ENCODE peak calls at places on chromosomes 3 and 15, in eight cellular contexts. B, Z, X, L, G, Y, O and C are unnamed samples.

GRCh38 chr3:172138792-172139507 is 99.6 kb downstream of the FNDC3B start:
- DNase-seq in G (peak; percentile 40), X (peak; percentile 49), L (no peak), O (peak; percentile 65), B (no peak), Z (peak; percentile 40), Y (peak; percentile 65), C (peak; percentile 54)

GRCh38 chr3:40680685-40681657 is 156.2 kb downstream of the ZNF621 start:
- DNase-seq in G (no peak), B (no peak), L (no peak), Z (no peak), Y (no peak), X (no peak), O (no peak), C (no peak)

GRCh38 chr3:190281308-190282051 is 40.8 kb downstream of the CLDN1 start:
- DNase-seq in Z (no peak), B (no peak), G (peak; percentile 28), X (no peak), Y (no peak), O (no peak), L (no peak), C (no peak)

GRCh38 chr15:90839187-90840071 is 29.0 kb upstream of the FURIN start:
- DNase-seq in L (no peak), B (peak; percentile 94), X (peak; percentile 74), G (peak; percentile 14), Z (peak; percentile 29), Y (no peak), O (peak; percentile 51), C (no peak)

GRCh38 chr3:60659098-60659497 is 592.2 kb downstream of the FHIT start:
- DNase-seq in Z (no peak), O (no peak), Y (no peak), G (no peak), L (no peak), B (no peak), X (no peak), C (no peak)

GRCh38 chr15:82789491-82789890 is 16.4 kb downstream of the FSD2 start:
- DNase-seq in X (no peak), O (no peak), Z (no peak), L (no peak), Y (no peak), B (no peak), G (no peak), C (no peak)

GRCh38 chr15:54212635-54213034 is 234.4 kb downstream of the UNC13C start:
- DNase-seq in L (no peak), Y (no peak), Z (no peak), X (no peak), O (no peak), G (no peak), B (no peak), C (no peak)

GRCh38 chr3:197266331-197266730 is 32.1 kb downstream of the DLG1 start:
- DNase-seq in L (no peak), G (no peak), B (no peak), Z (no peak), Y (no peak), X (no peak), O (no peak), C (no peak)

GRCh38 chr3:71180524-71180923 is 403.0 kb downstream of the FOXP1 start:
- DNase-seq in X (no peak), O (no peak), G (no peak), Z (no peak), B (no peak), Y (no peak), L (no peak), C (no peak)

GRCh38 chr3:28328188-28329151 is 20.1 kb upstream of the ZCWPW2 start:
- DNase-seq in X (no peak), G (peak; percentile 33), B (peak; percentile 49), O (no peak), Y (no peak), Z (no peak), L (no peak), C (no peak)

GRCh38 chr3:31132132-31132769 is 237.8 kb upstream of the GADL1 start:
- DNase-seq in L (no peak), Z (no peak), O (no peak), Y (no peak), X (no peak), G (peak; percentile 53), B (peak; percentile 58), C (no peak)

GRCh38 chr3:192481638-192482037 is 245.7 kb downstream of the FGF12 start:
- DNase-seq in L (no peak), Y (no peak), Z (no peak), B (no peak), X (no peak), G (peak; percentile 20), O (no peak), C (no peak)

GRCh38 chr15:78879517-78880241 is 7.0 kb downstream of the MORF4L1 start:
- DNase-seq in L (no peak), X (no peak), G (peak; percentile 40), Y (no peak), O (no peak), B (no peak), Z (no peak), C (no peak)
- H3K36me3 ChIP-seq in L (peaks cover 11% of the 10 kb centered on the region), X (peaks cover 46% of the 10 kb centered on the region), G (peaks cover 24% of the 10 kb centered on the region), Y (no peaks in the 10 kb centered on the region), O (peaks cover 2% of the 10 kb centered on the region), B (peaks cover 27% of the 10 kb centered on the region), Z (peaks cover 48% of the 10 kb centered on the region), C (peaks cover 50% of the 10 kb centered on the region)

DNA sequence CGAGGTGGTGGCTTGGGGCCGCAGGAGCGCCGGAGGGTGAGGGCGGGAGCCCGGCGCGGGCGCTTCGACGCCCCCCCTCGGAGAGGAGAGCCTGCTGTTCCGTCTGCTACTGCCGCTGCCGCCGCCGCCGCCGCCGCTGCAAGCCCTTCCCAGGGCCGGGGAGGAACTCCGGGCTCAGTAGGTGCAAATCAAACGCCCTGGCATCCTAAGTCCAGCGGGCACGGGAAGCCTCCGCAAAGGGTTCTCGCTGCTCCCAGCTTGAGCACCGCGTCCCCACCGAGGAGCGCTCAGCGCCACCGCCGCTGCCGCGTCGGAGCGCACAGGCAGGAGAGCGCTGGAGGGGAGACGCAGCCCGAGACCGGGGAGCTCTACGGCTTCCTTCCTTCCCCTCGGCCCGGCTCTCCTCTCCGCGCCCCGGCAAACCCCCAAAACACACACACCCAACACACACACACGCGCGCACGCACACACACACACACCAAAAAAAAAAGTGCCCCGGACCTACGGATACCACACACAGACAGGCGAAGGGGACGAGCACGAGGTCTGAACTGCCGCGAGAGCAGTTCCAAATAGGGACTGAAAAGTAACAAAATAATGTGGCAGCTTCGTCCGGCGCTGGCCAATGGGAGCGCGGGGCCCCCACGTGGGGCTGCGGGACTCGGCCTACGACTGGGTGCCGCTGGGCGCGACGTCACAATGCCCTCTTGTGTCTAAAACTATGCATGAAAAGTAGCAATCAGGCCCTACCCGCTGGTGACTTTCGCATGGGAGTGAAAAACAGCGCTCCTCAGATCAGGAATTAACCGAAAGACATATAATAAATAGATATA is at the start of gene TLE3:
- DNase-seq in L (peak; percentile 99), O (peak; percentile 99), B (peak; percentile 98), Z (peak; percentile 97), G (peak; percentile 98), Y (peak; percentile 99), X (peak; percentile 99), C (peak; percentile 99)
- TF ChIP-seq CTCF in L (peak; percentile 35), O (peak; percentile 28), B (peak; percentile 40), Z (peak; percentile 55), G (peak; percentile 43), Y (peak; percentile 41), X (peak; percentile 60), C (peak; percentile 48)

GRCh38 chr15:74790080-74790916 is 8.4 kb downstream of the CSK start:
- DNase-seq in Z (peak; percentile 70), O (no peak), X (peak; percentile 77), B (no peak), L (peak; percentile 50), G (peak; percentile 85), Y (peak; percentile 73), C (peak; percentile 82)

GRCh38 chr15:74788042-74788715 is 6.3 kb downstream of the CSK start:
- DNase-seq in Y (no peak), Z (no peak), B (no peak), G (no peak), X (no peak), L (no peak), O (no peak), C (no peak)

GRCh38 chr15:74789741-74790079 is 7.8 kb downstream of the CSK start:
- DNase-seq in O (no peak), X (no peak), G (no peak), Z (no peak), Y (no peak), B (no peak), L (no peak), C (no peak)

GRCh38 chr15:74788716-74789151 is 6.9 kb downstream of the CSK start:
- DNase-seq in Z (no peak), O (no peak), L (peak; percentile 77), X (no peak), G (no peak), Y (no peak), B (peak; percentile 60), C (no peak)

DNA sequence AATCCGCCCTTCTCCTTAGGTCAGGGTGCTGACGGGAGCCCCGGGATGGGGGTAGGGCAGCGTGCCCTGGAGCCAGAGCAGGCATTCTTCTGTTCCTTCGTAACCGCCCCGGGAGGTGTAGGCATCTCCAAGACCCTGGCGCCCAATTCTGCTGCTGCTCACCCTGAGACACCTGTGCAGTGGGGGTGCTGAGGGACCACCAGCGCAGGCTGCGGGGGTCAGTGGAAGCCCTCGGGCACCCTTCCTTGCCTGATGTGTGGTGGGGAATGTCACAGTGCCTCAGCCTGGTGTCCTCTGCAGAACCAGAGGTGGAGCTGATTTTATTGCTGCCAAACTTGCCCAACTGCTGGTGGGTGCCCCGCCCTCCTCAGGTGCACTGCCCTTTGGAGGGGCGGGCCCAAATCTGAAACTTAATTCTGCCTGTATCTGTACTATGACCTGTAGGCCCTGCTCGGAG is 7.3 kb downstream of the CSK start:
- DNase-seq in B (no peak), Z (peak; percentile 81), L (peak; percentile 60), O (no peak), X (no peak), Y (no peak), G (no peak), C (no peak)
- H3K4me1 ChIP-seq in B (peaks cover 25% of the 10 kb centered on the region), Z (peaks cover 15% of the 10 kb centered on the region), L (peaks cover 93% of the 10 kb centered on the region), O (peaks cover 63% of the 10 kb centered on the region), X (peaks cover 96% of the 10 kb centered on the region), Y (no peaks in the 10 kb centered on the region), G (peaks cover 24% of the 10 kb centered on the region), C (peaks cover 13% of the 10 kb centered on the region)

DNA sequence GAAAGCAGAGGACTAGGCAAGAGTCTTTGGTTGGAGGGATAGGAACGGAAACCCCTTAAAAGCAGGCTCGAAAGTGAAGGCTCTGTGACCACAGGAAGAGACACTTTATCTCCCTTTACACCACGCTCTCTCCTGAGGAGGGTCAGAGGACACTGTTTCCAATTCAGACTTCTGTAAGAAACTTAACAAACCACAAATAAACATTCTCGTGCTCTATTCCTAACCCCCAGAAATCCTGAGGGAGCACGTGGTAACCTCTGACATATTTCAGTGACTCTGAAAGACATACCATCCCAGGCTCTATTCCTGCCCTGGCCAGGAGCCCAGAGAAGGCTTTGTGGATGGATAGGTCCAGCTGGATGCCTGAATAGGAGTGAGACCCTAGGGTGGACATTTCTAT is 168.2 kb upstream of the NDN start:
- DNase-seq in G (no peak), X (no peak), B (no peak), O (no peak), Z (no peak), L (no peak), Y (no peak), C (no peak)
- H3K36me3 ChIP-seq in G (no peaks in the 10 kb centered on the region), X (no peaks in the 10 kb centered on the region), B (no peaks in the 10 kb centered on the region), O (no peaks in the 10 kb centered on the region), Z (no peaks in the 10 kb centered on the region), L (no peaks in the 10 kb centered on the region), Y (no peaks in the 10 kb centered on the region), C (no peaks in the 10 kb centered on the region)

GRCh38 chr3:38281895-38282686 is at the start of gene SLC22A14:
- DNase-seq in Z (no peak), L (no peak), O (no peak), X (no peak), G (no peak), Y (no peak), B (peak; percentile 67), C (no peak)
- TF ChIP-seq CTCF in Z (no peak), L (no peak), O (no peak), X (no peak), G (no peak), Y (no peak), B (peak; percentile 69), C (peak; percentile 11)